ENCODE peak calls at places on chromosomes 13 and 19, in ten cellular contexts. A, K, D, L, T, F, I, B, U and W are unnamed samples.

GRCh38 chr19:48659768-48660167 is 13.0 kb downstream of the NTN5 start:
- DNase-seq in A (no peak), K (no peak), D (no peak), L (no peak), T (no peak), F (no peak), I (no peak), B (no peak), U (no peak), W (no peak)

GRCh38 chr13:27920677-27921420 is 1.0 kb downstream of the PDX1 start:
- DNase-seq in A (no peak), K (no peak), D (no peak), L (no peak), T (peak), F (peak), I (no peak), B (peak), U (no peak), W (no peak)

GRCh38 chr19:48415395-48415794 is 21.9 kb downstream of the GRIN2D start:
- DNase-seq in A (no peak), K (peak), D (no peak), L (peak), T (peak), F (peak), I (no peak), B (peak), U (peak), W (peak)

GRCh38 chr13:114077938-114078335 is 54.5 kb downstream of the RASA3 start:
- DNase-seq in A (peak), K (no peak), D (no peak), L (no peak), T (peak), F (peak), I (no peak), B (no peak), U (no peak), W (no peak)

GRCh38 chr13:89982406-89983085 is 1364.9 kb upstream of the MIR17HG start:
- DNase-seq in A (no peak), K (no peak), D (no peak), L (no peak), T (peak), F (no peak), I (no peak), B (no peak), U (no peak), W (no peak)

GRCh38 chr13:47903836-47904235 is 97.2 kb downstream of the SUCLA2 start:
- DNase-seq in A (no peak), K (no peak), D (no peak), L (no peak), T (peak), F (peak), I (peak), B (no peak), U (no peak), W (peak)

GRCh38 chr19:6020166-6020967 is 42.4 kb upstream of the RANBP3 start:
- DNase-seq in A (no peak), K (no peak), D (no peak), L (no peak), T (peak), F (peak), I (no peak), B (no peak), U (no peak), W (peak)

GRCh38 chr19:29318581-29318980 is 105.6 kb upstream of the UQCRFS1 start:
- DNase-seq in A (no peak), K (no peak), D (no peak), L (no peak), T (no peak), F (no peak), I (no peak), B (no peak), U (no peak), W (no peak)

GRCh38 chr13:110240943-110241342 is 66.0 kb downstream of the COL4A1 start:
- DNase-seq in A (no peak), K (no peak), D (no peak), L (no peak), T (no peak), F (no peak), I (no peak), B (no peak), U (no peak), W (no peak)

GRCh38 chr19:7597689-7598088 is 2.0 kb downstream of the CAMSAP3 start:
- DNase-seq in A (no peak), K (no peak), D (no peak), L (no peak), T (no peak), F (no peak), I (no peak), B (no peak), U (no peak), W (no peak)

GRCh38 chr13:36766295-36766694 is 52.7 kb upstream of the RFXAP start:
- DNase-seq in A (no peak), K (no peak), D (no peak), L (no peak), T (peak), F (peak), I (peak), B (no peak), U (no peak), W (no peak)

GRCh38 chr13:109945206-109945960 is 159.0 kb upstream of the IRS2 start:
- DNase-seq in A (no peak), K (no peak), D (no peak), L (no peak), T (peak), F (peak), I (peak), B (no peak), U (no peak), W (no peak)

GRCh38 chr19:6108721-6109633 is 1.3 kb downstream of the RFX2 start:
- DNase-seq in A (peak), K (peak), D (no peak), L (peak), T (peak), F (peak), I (no peak), B (no peak), U (no peak), W (peak)

GRCh38 chr13:99434258-99434788 is 66.9 kb upstream of the TM9SF2 start:
- DNase-seq in A (no peak), K (peak), D (no peak), L (peak), T (no peak), F (no peak), I (no peak), B (no peak), U (peak), W (peak)

GRCh38 chr13:71320452-71320851 is 546.6 kb downstream of the DACH1 start:
- DNase-seq in A (no peak), K (no peak), D (peak), L (no peak), T (peak), F (no peak), I (no peak), B (peak), U (no peak), W (no peak)

GRCh38 chr19:6204212-6204611 is 68.7 kb downstream of the ACSBG2 start:
- DNase-seq in A (no peak), K (no peak), D (no peak), L (no peak), T (peak), F (peak), I (no peak), B (no peak), U (no peak), W (no peak)

GRCh38 chr13:34523401-34523800 is 418.7 kb upstream of the NBEA start:
- DNase-seq in A (no peak), K (no peak), D (no peak), L (no peak), T (no peak), F (peak), I (no peak), B (no peak), U (no peak), W (no peak)

GRCh38 chr13:110944121-110944967 is 29.5 kb upstream of the ANKRD10 start:
- DNase-seq in A (no peak), K (no peak), D (no peak), L (no peak), T (peak), F (peak), I (no peak), B (peak), U (no peak), W (peak)

GRCh38 chr19:2477141-2477710 is 1.3 kb downstream of the GADD45B start:
- DNase-seq in A (no peak), K (no peak), D (no peak), L (peak), T (peak), F (peak), I (no peak), B (peak), U (no peak), W (peak)

GRCh38 chr19:14102102-14102696 is 11.6 kb upstream of the SAMD1 start:
- DNase-seq in A (no peak), K (no peak), D (no peak), L (no peak), T (peak), F (no peak), I (no peak), B (no peak), U (no peak), W (no peak)

GRCh38 chr13:52903320-52903719 is 54.9 kb upstream of the PCDH8 start:
- DNase-seq in A (no peak), K (no peak), D (no peak), L (no peak), T (no peak), F (no peak), I (no peak), B (no peak), U (peak), W (no peak)

GRCh38 chr19:41303941-41304340 is 6.0 kb upstream of the CCDC97 start:
- DNase-seq in A (no peak), K (no peak), D (no peak), L (no peak), T (no peak), F (no peak), I (no peak), B (no peak), U (no peak), W (no peak)

GRCh38 chr19:5219551-5220304 is 120.9 kb downstream of the PTPRS start:
- DNase-seq in A (no peak), K (no peak), D (no peak), L (no peak), T (no peak), F (no peak), I (no peak), B (no peak), U (no peak), W (no peak)

GRCh38 chr13:32849369-32849768 is 166.9 kb upstream of the KL start:
- DNase-seq in A (no peak), K (no peak), D (no peak), L (no peak), T (no peak), F (no peak), I (no peak), B (no peak), U (no peak), W (no peak)

GRCh38 chr13:67080351-67080750 is 149.8 kb downstream of the PCDH9 start:
- DNase-seq in A (no peak), K (no peak), D (no peak), L (no peak), T (no peak), F (no peak), I (no peak), B (no peak), U (no peak), W (no peak)

GRCh38 chr13:21987793-21988192 is 316.9 kb downstream of the FGF9 start:
- DNase-seq in A (no peak), K (no peak), D (no peak), L (no peak), T (no peak), F (no peak), I (no peak), B (no peak), U (no peak), W (no peak)

GRCh38 chr19:2095338-2095938 is 688 bp downstream of the MOB3A start:
- DNase-seq in A (no peak), K (no peak), D (no peak), L (no peak), T (no peak), F (no peak), I (no peak), B (no peak), U (no peak), W (no peak)

GRCh38 chr19:10644351-10645007 is 9.7 kb upstream of the ILF3 start:
- DNase-seq in A (peak), K (peak), D (peak), L (peak), T (peak), F (peak), I (no peak), B (peak), U (no peak), W (peak)

GRCh38 chr13:107020393-107020792 is 452.5 kb upstream of the ARGLU1 start:
- DNase-seq in A (no peak), K (no peak), D (no peak), L (no peak), T (no peak), F (peak), I (no peak), B (no peak), U (no peak), W (no peak)

GRCh38 chr13:22173605-22174004 is 502.7 kb downstream of the FGF9 start:
- DNase-seq in A (no peak), K (no peak), D (no peak), L (no peak), T (no peak), F (peak), I (no peak), B (no peak), U (no peak), W (no peak)

GRCh38 chr13:49527123-49527522 is 31.4 kb downstream of the PHF11 start:
- DNase-seq in A (no peak), K (no peak), D (no peak), L (no peak), T (peak), F (no peak), I (no peak), B (no peak), U (no peak), W (no peak)

GRCh38 chr13:44068169-44068568 is 188.5 kb downstream of the LACC1 start:
- DNase-seq in A (no peak), K (no peak), D (no peak), L (no peak), T (peak), F (peak), I (no peak), B (no peak), U (no peak), W (no peak)

GRCh38 chr19:28727133-28727834 is 485.7 kb downstream of the UQCRFS1 start:
- DNase-seq in A (no peak), K (no peak), D (no peak), L (no peak), T (peak), F (peak), I (no peak), B (peak), U (no peak), W (no peak)

GRCh38 chr19:56377105-56377924 is 16.0 kb downstream of the ZNF582 start:
- DNase-seq in A (no peak), K (no peak), D (no peak), L (no peak), T (no peak), F (peak), I (no peak), B (no peak), U (no peak), W (no peak)

GRCh38 chr19:3387645-3388589 is 21.5 kb downstream of the NFIC start:
- DNase-seq in A (peak), K (no peak), D (peak), L (no peak), T (peak), F (peak), I (no peak), B (no peak), U (no peak), W (no peak)

GRCh38 chr19:54554896-54555295 is 18.7 kb upstream of the LILRA2 start:
- DNase-seq in A (no peak), K (no peak), D (no peak), L (no peak), T (no peak), F (no peak), I (no peak), B (no peak), U (no peak), W (no peak)

GRCh38 chr19:15187026-15188007 is 13.5 kb downstream of the NOTCH3 start:
- DNase-seq in A (no peak), K (no peak), D (no peak), L (no peak), T (no peak), F (peak), I (no peak), B (no peak), U (no peak), W (no peak)

GRCh38 chr19:29275266-29275665 is 62.3 kb upstream of the UQCRFS1 start:
- DNase-seq in A (no peak), K (no peak), D (no peak), L (no peak), T (no peak), F (no peak), I (no peak), B (no peak), U (no peak), W (no peak)